ENCODE peak calls at places on chromosomes 3 and 15, in eight cellular contexts. One of them, this sample, is unnamed.

GRCh38 chr15:69908518-69909420 is 188.9 kb downstream of the TLE3 start:
- DNase-seq in psoas muscle: no peak
- DNase-seq in fibroblast of mammary gland: no peak
- DNase-seq in spleen: no peak
- DNase-seq in WERI-Rb-1: no peak
- DNase-seq in cardiac fibroblast: no peak
- DNase-seq in fibroblast of pulmonary artery: no peak
- DNase-seq in adipocyte: no peak
- DNase-seq in this sample: no peak

GRCh38 chr3:43791246-43791645 is 100.5 kb downstream of the ABHD5 start:
- DNase-seq in psoas muscle: no peak
- DNase-seq in fibroblast of mammary gland: no peak
- DNase-seq in spleen: no peak
- DNase-seq in WERI-Rb-1: no peak
- DNase-seq in cardiac fibroblast: no peak
- DNase-seq in fibroblast of pulmonary artery: no peak
- DNase-seq in adipocyte: no peak
- DNase-seq in this sample: no peak

GRCh38 chr3:117523407-117523806 is 813.8 kb downstream of the TUSC7 start:
- DNase-seq in psoas muscle: no peak
- DNase-seq in fibroblast of mammary gland: no peak
- DNase-seq in spleen: no peak
- DNase-seq in WERI-Rb-1: no peak
- DNase-seq in cardiac fibroblast: no peak
- DNase-seq in fibroblast of pulmonary artery: no peak
- DNase-seq in adipocyte: no peak
- DNase-seq in this sample: no peak

GRCh38 chr3:16300881-16301359 is 35.9 kb downstream of the OXNAD1 start:
- DNase-seq in psoas muscle: no peak
- DNase-seq in fibroblast of mammary gland: no peak
- DNase-seq in spleen: no peak
- DNase-seq in WERI-Rb-1: no peak
- DNase-seq in cardiac fibroblast: no peak
- DNase-seq in fibroblast of pulmonary artery: no peak
- DNase-seq in adipocyte: no peak
- DNase-seq in this sample: no peak

GRCh38 chr3:126720596-126720995 is 16.6 kb downstream of the CHCHD6 start:
- DNase-seq in psoas muscle: no peak
- DNase-seq in fibroblast of mammary gland: no peak
- DNase-seq in spleen: no peak
- DNase-seq in WERI-Rb-1: no peak
- DNase-seq in cardiac fibroblast: no peak
- DNase-seq in fibroblast of pulmonary artery: no peak
- DNase-seq in adipocyte: no peak
- DNase-seq in this sample: no peak

GRCh38 chr3:46729038-46729437 is 11.4 kb upstream of the PRSS50 start:
- DNase-seq in psoas muscle: no peak
- DNase-seq in fibroblast of mammary gland: no peak
- DNase-seq in spleen: no peak
- DNase-seq in WERI-Rb-1: no peak
- DNase-seq in cardiac fibroblast: no peak
- DNase-seq in fibroblast of pulmonary artery: no peak
- DNase-seq in adipocyte: no peak
- DNase-seq in this sample: no peak

GRCh38 chr15:48962662-48963523 is 826 bp downstream of the SHC4 start:
- DNase-seq in psoas muscle: peak
- DNase-seq in fibroblast of mammary gland: peak
- DNase-seq in spleen: no peak
- DNase-seq in WERI-Rb-1: no peak
- DNase-seq in cardiac fibroblast: peak
- DNase-seq in fibroblast of pulmonary artery: peak
- DNase-seq in adipocyte: peak
- DNase-seq in this sample: peak

GRCh38 chr3:59498995-59499394 is 449.2 kb upstream of the CFAP20DC start:
- DNase-seq in psoas muscle: no peak
- DNase-seq in fibroblast of mammary gland: no peak
- DNase-seq in spleen: no peak
- DNase-seq in WERI-Rb-1: no peak
- DNase-seq in cardiac fibroblast: no peak
- DNase-seq in fibroblast of pulmonary artery: no peak
- DNase-seq in adipocyte: no peak
- DNase-seq in this sample: no peak

GRCh38 chr15:65411470-65412071 is 11.2 kb downstream of the IGDCC4 start:
- DNase-seq in psoas muscle: no peak
- DNase-seq in fibroblast of mammary gland: peak
- DNase-seq in spleen: no peak
- DNase-seq in WERI-Rb-1: no peak
- DNase-seq in cardiac fibroblast: no peak
- DNase-seq in fibroblast of pulmonary artery: no peak
- DNase-seq in adipocyte: no peak
- DNase-seq in this sample: peak

GRCh38 chr3:187802928-187803259 is 57.6 kb upstream of the BCL6 start:
- DNase-seq in psoas muscle: no peak
- DNase-seq in fibroblast of mammary gland: no peak
- DNase-seq in spleen: no peak
- DNase-seq in WERI-Rb-1: no peak
- DNase-seq in cardiac fibroblast: no peak
- DNase-seq in fibroblast of pulmonary artery: no peak
- DNase-seq in adipocyte: no peak
- DNase-seq in this sample: no peak

GRCh38 chr3:111787556-111788463 is 71.3 kb upstream of the PHLDB2 start:
- DNase-seq in psoas muscle: no peak
- DNase-seq in fibroblast of mammary gland: no peak
- DNase-seq in spleen: no peak
- DNase-seq in WERI-Rb-1: no peak
- DNase-seq in cardiac fibroblast: no peak
- DNase-seq in fibroblast of pulmonary artery: no peak
- DNase-seq in adipocyte: no peak
- DNase-seq in this sample: no peak

GRCh38 chr15:57395292-57395691 is 19.0 kb downstream of the CGNL1 start:
- DNase-seq in psoas muscle: no peak
- DNase-seq in fibroblast of mammary gland: peak
- DNase-seq in spleen: no peak
- DNase-seq in WERI-Rb-1: peak
- DNase-seq in cardiac fibroblast: peak
- DNase-seq in fibroblast of pulmonary artery: peak
- DNase-seq in adipocyte: peak
- DNase-seq in this sample: peak

GRCh38 chr3:42066516-42067181 is 24.5 kb upstream of the TRAK1 start:
- DNase-seq in psoas muscle: no peak
- DNase-seq in fibroblast of mammary gland: peak
- DNase-seq in spleen: peak
- DNase-seq in WERI-Rb-1: no peak
- DNase-seq in cardiac fibroblast: peak
- DNase-seq in fibroblast of pulmonary artery: peak
- DNase-seq in adipocyte: peak
- DNase-seq in this sample: no peak

GRCh38 chr3:31533169-31533870 is 595 bp downstream of the STT3B start:
- DNase-seq in psoas muscle: peak
- DNase-seq in fibroblast of mammary gland: no peak
- DNase-seq in spleen: peak
- DNase-seq in WERI-Rb-1: peak
- DNase-seq in cardiac fibroblast: peak
- DNase-seq in fibroblast of pulmonary artery: peak
- DNase-seq in adipocyte: peak
- DNase-seq in this sample: peak

GRCh38 chr15:75483106-75483505 is 31.6 kb upstream of the SIN3A start:
- DNase-seq in psoas muscle: no peak
- DNase-seq in fibroblast of mammary gland: no peak
- DNase-seq in spleen: no peak
- DNase-seq in WERI-Rb-1: no peak
- DNase-seq in cardiac fibroblast: no peak
- DNase-seq in fibroblast of pulmonary artery: no peak
- DNase-seq in adipocyte: no peak
- DNase-seq in this sample: no peak

DNA sequence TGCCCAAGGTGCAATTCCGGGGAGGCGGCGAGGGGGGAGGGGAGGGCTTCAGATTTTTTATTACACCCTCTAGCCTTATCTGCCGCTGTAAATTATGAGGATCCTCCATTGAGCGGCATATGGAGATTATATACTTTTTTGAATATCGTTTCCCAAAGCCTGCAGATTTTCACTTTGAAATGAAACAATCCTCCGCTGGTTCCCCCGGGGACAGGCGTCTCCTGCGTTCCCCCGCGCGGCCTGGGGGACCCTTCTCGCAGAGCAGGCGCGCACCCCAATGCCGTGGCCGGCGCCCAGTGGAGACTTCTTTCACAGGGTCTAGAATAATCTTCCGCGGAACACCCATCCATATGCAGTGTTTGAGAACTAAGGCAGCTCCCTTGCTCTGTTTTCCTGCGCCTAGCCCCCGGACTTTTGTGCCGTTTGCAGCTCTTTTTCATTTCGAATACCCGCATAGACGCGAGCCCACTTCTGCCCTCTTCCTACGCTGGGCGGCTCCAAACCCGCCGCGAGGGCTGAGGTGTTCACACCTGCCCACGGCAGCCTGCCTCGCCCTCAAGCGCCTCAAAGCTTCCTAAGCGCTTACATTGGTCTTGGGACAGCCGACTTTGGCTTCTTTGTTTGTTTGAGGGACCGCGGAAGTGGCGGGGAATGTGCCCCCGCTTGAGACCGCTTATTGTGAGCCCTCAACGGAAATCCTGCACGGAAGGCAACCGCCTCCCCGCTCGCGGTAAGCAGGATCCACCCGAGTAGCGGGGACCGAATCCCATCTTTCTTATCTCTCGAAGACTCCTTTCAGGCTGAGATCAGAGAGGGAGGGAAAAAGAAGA is 7.5 kb downstream of the SOX14 start:
- DNase-seq in psoas muscle: no peak
- DNase-seq in fibroblast of mammary gland: no peak
- DNase-seq in spleen: no peak
- DNase-seq in WERI-Rb-1: no peak
- DNase-seq in cardiac fibroblast: no peak
- DNase-seq in fibroblast of pulmonary artery: no peak
- DNase-seq in adipocyte: no peak
- DNase-seq in this sample: no peak
- H3K4me3 ChIP-seq in psoas muscle: peak
- H3K4me3 ChIP-seq in fibroblast of mammary gland: no peak
- H3K4me3 ChIP-seq in spleen: no peak
- H3K4me3 ChIP-seq in WERI-Rb-1: peak
- H3K4me3 ChIP-seq in cardiac fibroblast: no peak
- H3K4me3 ChIP-seq in fibroblast of pulmonary artery: no peak
- H3K4me3 ChIP-seq in adipocyte: peak
- H3K4me3 ChIP-seq in this sample: no peak

DNA sequence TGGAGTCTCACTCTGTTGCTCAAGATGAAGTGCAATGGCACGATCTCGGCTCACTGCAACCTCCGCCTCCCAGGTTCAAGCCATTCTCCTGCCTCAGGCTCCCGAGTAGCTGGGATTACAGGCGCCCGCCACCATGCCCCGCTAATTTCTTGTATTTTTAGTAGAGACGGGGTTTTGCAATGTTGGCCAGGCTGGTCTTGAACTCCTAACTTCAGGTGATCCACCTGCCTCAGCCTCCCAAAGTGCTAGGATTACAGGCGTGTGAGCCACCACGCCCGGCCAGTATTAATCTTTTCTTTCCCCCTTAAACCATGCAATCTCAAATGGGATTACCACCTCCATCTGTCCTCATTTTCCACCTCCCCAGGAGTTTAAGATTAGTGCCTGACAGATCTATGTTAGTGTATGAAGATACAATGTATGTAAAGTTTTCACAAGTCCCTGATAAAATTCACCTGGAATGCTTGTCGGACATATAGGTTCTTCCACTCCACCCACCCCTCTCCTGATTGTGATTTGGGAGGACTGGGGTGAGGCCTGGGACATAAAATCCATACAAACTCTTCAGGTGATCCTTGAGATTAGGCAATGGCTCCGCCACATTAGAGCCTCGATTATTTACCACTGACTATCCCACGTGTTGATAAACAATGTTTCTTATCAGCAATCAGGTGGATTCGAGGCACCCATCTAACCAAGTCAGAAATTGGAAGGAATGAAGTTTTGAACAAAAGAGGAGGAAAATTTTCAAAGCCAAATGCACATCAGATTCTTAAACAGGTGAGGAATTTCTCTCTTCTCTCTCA is 1.2 kb downstream of the PARL start:
- DNase-seq in psoas muscle: no peak
- DNase-seq in fibroblast of mammary gland: no peak
- DNase-seq in spleen: no peak
- DNase-seq in WERI-Rb-1: peak
- DNase-seq in cardiac fibroblast: no peak
- DNase-seq in fibroblast of pulmonary artery: no peak
- DNase-seq in adipocyte: no peak
- DNase-seq in this sample: no peak
- H3K4me3 ChIP-seq in psoas muscle: peak
- H3K4me3 ChIP-seq in fibroblast of mammary gland: peak
- H3K4me3 ChIP-seq in spleen: peak
- H3K4me3 ChIP-seq in WERI-Rb-1: peak
- H3K4me3 ChIP-seq in cardiac fibroblast: peak
- H3K4me3 ChIP-seq in fibroblast of pulmonary artery: peak
- H3K4me3 ChIP-seq in adipocyte: peak
- H3K4me3 ChIP-seq in this sample: peak

DNA sequence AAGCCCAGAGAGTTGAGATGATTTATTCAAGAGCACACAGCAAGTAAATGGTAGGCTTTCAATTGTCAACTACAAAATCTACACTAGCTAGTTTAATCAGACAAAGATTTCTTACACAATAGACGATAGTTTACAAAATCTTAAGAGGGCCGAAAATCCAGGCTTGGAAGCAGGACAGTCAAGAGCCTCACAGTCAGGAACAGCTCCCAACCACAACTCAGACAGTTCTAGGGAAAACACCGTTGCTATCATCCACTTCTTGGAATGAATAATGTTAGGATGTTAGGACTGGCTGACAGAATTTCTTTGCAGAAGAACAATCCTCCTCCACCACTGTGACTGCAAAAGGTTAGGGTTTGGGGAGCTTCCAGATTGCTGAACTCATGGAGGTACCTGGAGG is 290.8 kb upstream of the ZPLD1 start:
- DNase-seq in psoas muscle: no peak
- DNase-seq in fibroblast of mammary gland: no peak
- DNase-seq in spleen: no peak
- DNase-seq in WERI-Rb-1: no peak
- DNase-seq in cardiac fibroblast: no peak
- DNase-seq in fibroblast of pulmonary artery: peak
- DNase-seq in adipocyte: no peak
- DNase-seq in this sample: no peak
- H3K4me3 ChIP-seq in psoas muscle: no peak
- H3K4me3 ChIP-seq in fibroblast of mammary gland: no peak
- H3K4me3 ChIP-seq in spleen: no peak
- H3K4me3 ChIP-seq in WERI-Rb-1: no peak
- H3K4me3 ChIP-seq in cardiac fibroblast: no peak
- H3K4me3 ChIP-seq in fibroblast of pulmonary artery: no peak
- H3K4me3 ChIP-seq in adipocyte: no peak
- H3K4me3 ChIP-seq in this sample: no peak

DNA sequence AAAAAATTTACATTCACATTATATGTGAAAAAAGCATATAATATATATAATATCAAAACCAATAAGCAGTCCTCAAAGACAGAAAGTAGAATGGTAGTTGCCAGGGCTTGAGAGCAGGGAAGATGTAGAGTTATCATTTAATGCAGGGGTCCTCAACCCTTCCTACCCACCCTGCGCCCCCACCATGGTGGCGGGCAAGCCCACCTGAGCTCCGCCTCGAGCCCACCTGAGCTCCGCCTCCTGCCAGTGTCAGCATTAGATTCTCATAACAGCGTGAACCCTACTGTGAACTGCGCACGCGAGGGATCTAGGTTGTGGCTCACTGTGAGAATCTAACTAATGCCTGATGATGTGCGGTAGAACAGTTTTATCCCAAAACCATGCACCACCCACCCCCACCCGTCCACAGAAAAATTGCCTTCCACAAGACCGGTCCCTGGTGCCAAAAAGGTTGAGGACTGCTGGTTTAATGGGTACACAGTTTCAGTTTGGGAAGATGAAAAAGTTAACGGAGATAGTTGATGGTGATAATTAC is 3.0 kb downstream of the TRIM59 start:
- DNase-seq in psoas muscle: no peak
- DNase-seq in fibroblast of mammary gland: no peak
- DNase-seq in spleen: no peak
- DNase-seq in WERI-Rb-1: no peak
- DNase-seq in cardiac fibroblast: no peak
- DNase-seq in fibroblast of pulmonary artery: no peak
- DNase-seq in adipocyte: no peak
- DNase-seq in this sample: no peak
- H3K4me3 ChIP-seq in psoas muscle: no peak
- H3K4me3 ChIP-seq in fibroblast of mammary gland: no peak
- H3K4me3 ChIP-seq in spleen: no peak
- H3K4me3 ChIP-seq in WERI-Rb-1: no peak
- H3K4me3 ChIP-seq in cardiac fibroblast: no peak
- H3K4me3 ChIP-seq in fibroblast of pulmonary artery: no peak
- H3K4me3 ChIP-seq in adipocyte: no peak
- H3K4me3 ChIP-seq in this sample: no peak

This sample was measured in bronchial epithelial cell.